ENCODE peak calls at places on chromosome 10, in four cellular contexts. Z is fibroblast of lung, C is HFF-Myc, N is Caco-2. U is an unnamed sample.

GRCh38 chr10:104501864-104502579 is 139.1 kb upstream of the SORCS3 start:
- DNase-seq in Z (no peak), N (no peak), C (no peak), U (no peak)

GRCh38 chr10:70680899-70681730 is 8.8 kb downstream of the ADAMTS14 start:
- DNase-seq in Z (no peak), C (no peak), N (no peak), U (no peak)

GRCh38 chr10:3364768-3365480 is 192.3 kb upstream of the PITRM1 start:
- DNase-seq in C (no peak), Z (no peak), N (peak), U (peak)

GRCh38 chr10:116819999-116820677 is 29.2 kb upstream of the ENO4 start:
- DNase-seq in C (no peak), N (no peak), Z (no peak), U (no peak)

GRCh38 chr10:107034023-107034422 is 130.5 kb downstream of the SORCS1 start:
- DNase-seq in N (no peak), C (no peak), Z (no peak), U (no peak)

GRCh38 chr10:119778776-119779445 is 53.1 kb downstream of the INPP5F start:
- DNase-seq in C (no peak), N (no peak), Z (no peak), U (no peak)

GRCh38 chr10:1230592-1231275 is 174.5 kb downstream of the WDR37 start:
- DNase-seq in C (no peak), N (no peak), Z (no peak), U (no peak)

GRCh38 chr10:72425133-72425532 is 70.4 kb upstream of the DNAJB12 start:
- DNase-seq in N (no peak), Z (peak), C (no peak), U (no peak)

GRCh38 chr10:114172241-114172640 is 1.8 kb downstream of the CCDC186 start:
- DNase-seq in N (no peak), Z (peak), C (no peak), U (no peak)

GRCh38 chr10:28810062-28810870 is 132.9 kb downstream of the BAMBI start:
- DNase-seq in C (no peak), Z (peak), N (no peak), U (no peak)

GRCh38 chr10:108303149-108303548 is 1138.6 kb upstream of the SORCS1 start:
- DNase-seq in N (no peak), C (no peak), Z (no peak), U (no peak)

GRCh38 chr10:133442967-133443924 is 10.5 kb upstream of the SCART1 start:
- DNase-seq in Z (no peak), C (no peak), N (no peak), U (no peak)

GRCh38 chr10:76432274-76433012 is 1001.0 kb downstream of the LRMDA start:
- DNase-seq in N (no peak), Z (peak), C (peak), U (no peak)

GRCh38 chr10:12471135-12471534 is 121.8 kb downstream of the CAMK1D start:
- DNase-seq in Z (no peak), N (no peak), C (no peak), U (no peak)

GRCh38 chr10:70804424-70804814 is 11.3 kb upstream of the SGPL1 start:
- DNase-seq in Z (no peak), N (no peak), C (no peak), U (no peak)

GRCh38 chr10:117365612-117366011 is 9.6 kb downstream of the PDZD8 start:
- DNase-seq in Z (no peak), C (no peak), N (no peak), U (peak)

GRCh38 chr10:73940634-73941221 is 29.8 kb downstream of the PLAU start:
- DNase-seq in C (no peak), N (peak), Z (peak), U (peak)

GRCh38 chr10:102334106-102334505 is 61.4 kb upstream of the NFKB2 start:
- DNase-seq in C (no peak), Z (peak), N (peak), U (no peak)

GRCh38 chr10:21888959-21889358 is 114.6 kb downstream of the DNAJC1 start:
- DNase-seq in C (no peak), Z (no peak), N (no peak), U (no peak)

GRCh38 chr10:110357252-110357780 is 52.6 kb upstream of the SMNDC1 start:
- DNase-seq in N (no peak), Z (peak), C (peak), U (no peak)

GRCh38 chr10:50987934-50988333 is 86.4 kb upstream of the PRKG1 start:
- DNase-seq in C (no peak), N (no peak), Z (no peak), U (no peak)

GRCh38 chr10:102040305-102040704 is 15.7 kb downstream of the ARMH3 start:
- DNase-seq in Z (peak), N (no peak), C (no peak), U (no peak)

GRCh38 chr10:35300063-35300699 is 36.1 kb upstream of the CCNY start:
- DNase-seq in N (peak), Z (peak), C (peak), U (peak)

GRCh38 chr10:95474228-95475002 is 86.8 kb downstream of the SORBS1 start:
- DNase-seq in C (no peak), N (peak), Z (peak), U (no peak)

GRCh38 chr10:60760711-60761210 is 17.5 kb upstream of the CDK1 start:
- DNase-seq in N (no peak), Z (no peak), C (no peak), U (no peak)

GRCh38 chr10:14712991-14713422 is 61.7 kb downstream of the FAM107B start:
- DNase-seq in Z (peak), N (peak), C (no peak), U (peak)

GRCh38 chr10:129919358-129919757 is 44.7 kb downstream of the EBF3 start:
- DNase-seq in C (no peak), N (no peak), Z (no peak), U (no peak)

GRCh38 chr10:127275272-127275671 is 78.9 kb upstream of the INSYN2A start:
- DNase-seq in N (no peak), Z (no peak), C (no peak), U (no peak)

GRCh38 chr10:114566064-114566463 is 92.0 kb downstream of the ABLIM1 start:
- DNase-seq in Z (no peak), N (no peak), C (no peak), U (no peak)

GRCh38 chr10:71234970-71235681 is 22.8 kb downstream of the UNC5B start:
- DNase-seq in C (no peak), N (peak), Z (peak), U (no peak)

GRCh38 chr10:124874-125273 is 10.4 kb upstream of the ZMYND11 start:
- DNase-seq in Z (no peak), N (no peak), C (no peak), U (no peak)

GRCh38 chr10:78557433-78557925 is 511.3 kb upstream of the ZMIZ1 start:
- DNase-seq in Z (no peak), C (no peak), N (no peak), U (no peak)

GRCh38 chr10:88467835-88468485 is 115.2 kb downstream of the RNLS start:
- DNase-seq in Z (no peak), N (no peak), C (no peak), U (no peak)

GRCh38 chr10:88471909-88472308 is 111.2 kb downstream of the RNLS start:
- DNase-seq in C (no peak), N (peak), Z (no peak), U (no peak)

GRCh38 chr10:88473989-88474883 is 108.9 kb downstream of the RNLS start:
- DNase-seq in N (no peak), C (no peak), Z (no peak), U (peak)

GRCh38 chr10:88474884-88475844 is 108.0 kb downstream of the RNLS start:
- DNase-seq in C (no peak), Z (no peak), N (no peak), U (no peak)

GRCh38 chr10:88472540-88472939 is 110.6 kb downstream of the RNLS start:
- DNase-seq in N (no peak), Z (peak), C (no peak), U (no peak)
- TF ChIP-seq CTCF in N (no peak), Z (peak), C (no peak), U (no peak)

GRCh38 chr10:68224810-68225209 is 7.1 kb downstream of the ATOH7 start:
- DNase-seq in Z (peak), N (no peak), C (no peak), U (no peak)

GRCh38 chr10:68221196-68221595 is 10.7 kb downstream of the ATOH7 start:
- DNase-seq in C (no peak), Z (peak), N (no peak), U (no peak)

GRCh38 chr10:68218786-68219185 is 13.1 kb downstream of the ATOH7 start:
- DNase-seq in Z (no peak), C (no peak), N (no peak), U (no peak)

DNA sequence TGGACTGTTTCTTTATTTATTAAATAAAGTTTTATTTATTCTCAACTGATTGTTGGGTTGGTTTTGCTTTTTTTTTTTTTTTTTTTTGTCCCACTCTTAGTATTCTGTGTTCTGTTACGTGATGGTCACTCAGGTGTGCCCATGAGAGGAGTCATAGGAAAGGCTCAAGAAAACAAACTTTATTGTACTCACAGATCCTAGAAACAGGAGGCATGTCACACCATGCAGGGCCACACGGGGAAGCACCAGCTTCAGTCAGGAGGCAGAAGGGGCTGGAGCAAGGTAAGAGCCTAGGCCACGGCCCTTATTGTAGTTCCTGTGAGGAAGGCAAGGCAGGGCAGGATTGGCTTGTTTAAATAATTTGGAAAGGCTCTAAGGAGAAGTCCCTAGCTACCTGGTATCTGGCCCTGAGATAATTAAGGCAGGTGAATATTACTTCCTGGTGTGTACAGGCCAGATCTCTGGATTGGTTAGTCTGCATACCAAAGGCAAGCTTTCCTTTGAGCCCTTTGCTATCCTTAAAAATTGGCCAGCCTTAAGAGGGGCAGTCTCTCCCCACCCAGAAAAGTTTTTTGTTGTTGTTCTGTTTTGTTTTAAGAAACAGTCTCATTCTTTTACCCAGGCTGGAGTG is 8.3 kb downstream of the ATOH7 start:
- DNase-seq in C (no peak), N (peak), Z (no peak), U (peak)
- TF ChIP-seq CTCF in C (no peak), N (peak), Z (no peak), U (no peak)

GRCh38 chr10:97629289-97629688 is 4.0 kb downstream of the MORN4 start:
- DNase-seq in N (no peak), C (no peak), Z (no peak), U (no peak)

GRCh38 chr10:97635577-97635976 is 2.3 kb upstream of the MORN4 start:
- DNase-seq in N (no peak), Z (no peak), C (no peak), U (no peak)

GRCh38 chr10:97631098-97631497 is 2.2 kb downstream of the MORN4 start:
- DNase-seq in N (no peak), Z (peak), C (no peak), U (no peak)

GRCh38 chr10:97632949-97633884 is at the start of gene MORN4:
- DNase-seq in C (peak), Z (peak), N (peak), U (peak)

DNA sequence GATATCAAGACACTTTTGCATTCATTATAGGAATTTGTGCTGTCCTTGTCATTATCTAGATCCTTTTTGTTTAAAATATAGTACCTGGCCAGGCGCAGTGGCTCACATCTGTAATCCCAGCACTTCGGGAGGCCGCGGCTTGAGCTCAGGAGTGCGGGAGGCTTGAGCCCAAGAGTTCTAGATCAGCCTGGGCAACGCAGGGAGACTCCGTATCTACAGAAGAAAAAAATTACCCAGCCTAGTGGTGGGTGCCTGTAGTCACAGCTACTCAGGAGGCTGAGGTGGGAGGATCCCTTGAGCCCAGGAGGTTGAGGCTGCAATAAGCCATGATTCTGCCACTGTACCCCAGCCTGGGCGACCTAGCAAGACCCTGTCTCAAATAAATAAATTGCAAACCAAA is 621 bp upstream of the MORN4 start:
- DNase-seq in Z (no peak), N (peak), C (no peak), U (peak)
- TF ChIP-seq CTCF in Z (no peak), N (no peak), C (no peak), U (no peak)

GRCh38 chr10:125629758-125630376 is 53.1 kb downstream of the TEX36 start:
- DNase-seq in N (peak), Z (peak), C (no peak), U (peak)
- TF ChIP-seq CTCF in N (peak), Z (peak), C (peak), U (no peak)

GRCh38 chr10:84966708-84967441 is 638.5 kb downstream of the CCSER2 start:
- DNase-seq in Z (no peak), C (no peak), N (peak), U (no peak)
- TF ChIP-seq CTCF in Z (no peak), C (no peak), N (peak), U (no peak)

GRCh38 chr10:18594574-18595156 is 56.7 kb downstream of the NSUN6 start:
- DNase-seq in C (no peak), N (peak), Z (no peak), U (peak)
- TF ChIP-seq CTCF in C (peak), N (peak), Z (peak), U (no peak)

U was measured in Calu3.